ENCODE peak calls at places on chromosomes 16 and 17, in nine cellular contexts. P, W, N, T, Z, H, Q, L and G are unnamed samples.
A peak's percentile ranks its signal among the peaks of the same experiment; 100 is the strongest.

GRCh38 chr17:33142703-33143299 is 150.3 kb downstream of the ASIC2 start:
- DNase-seq in P (no peak), T (peak; percentile 24), Z (no peak), H (no peak), Q (no peak), N (no peak), L (no peak), W (no peak), G (no peak)

GRCh38 chr16:56163089-56163488 is 28.2 kb upstream of the GNAO1 start:
- DNase-seq in H (no peak), P (no peak), Q (no peak), W (no peak), N (no peak), L (no peak), Z (no peak), T (no peak), G (no peak)

GRCh38 chr17:31511583-31511982 is 120.1 kb downstream of the RAB11FIP4 start:
- DNase-seq in N (no peak), W (no peak), T (no peak), H (no peak), P (no peak), Q (no peak), L (no peak), Z (no peak), G (no peak)

GRCh38 chr16:50096791-50097190 is 31.0 kb downstream of the HEATR3 start:
- DNase-seq in T (peak; percentile 63), Q (no peak), P (no peak), L (no peak), H (no peak), Z (no peak), W (no peak), N (no peak), G (no peak)

GRCh38 chr16:7513429-7513828 is 180.8 kb downstream of the RBFOX1 start:
- DNase-seq in W (no peak), Z (no peak), T (no peak), P (no peak), N (no peak), L (no peak), Q (no peak), H (no peak), G (no peak)

GRCh38 chr16:87715231-87715630 is 50.6 kb downstream of the KLHDC4 start:
- DNase-seq in H (no peak), N (no peak), P (no peak), W (no peak), Z (no peak), Q (no peak), L (no peak), T (no peak), G (no peak)

GRCh38 chr16:54370653-54371052 is 84.1 kb upstream of the IRX3 start:
- DNase-seq in N (no peak), Q (no peak), T (no peak), L (peak; percentile 43), P (no peak), Z (no peak), W (no peak), H (no peak), G (no peak)

GRCh38 chr16:24610421-24610765 is 71.0 kb downstream of the RBBP6 start:
- DNase-seq in P (peak; percentile 42), H (no peak), Q (no peak), N (no peak), T (peak; percentile 1), L (peak; percentile 41), Z (no peak), W (peak; percentile 8), G (peak; percentile 18)

GRCh38 chr17:6912110-6913051 is 80.9 kb upstream of the TEKT1 start:
- DNase-seq in L (no peak), Z (no peak), T (no peak), P (no peak), H (no peak), W (no peak), N (no peak), Q (no peak), G (no peak)

GRCh38 chr16:87707097-87707496 is 58.7 kb downstream of the KLHDC4 start:
- DNase-seq in Z (no peak), H (no peak), N (no peak), W (no peak), P (no peak), T (no peak), Q (no peak), L (no peak), G (no peak)

GRCh38 chr17:46979023-46979870 is at the start of gene RPRML:
- DNase-seq in Z (peak; percentile 25), T (no peak), N (no peak), L (peak; percentile 46), H (no peak), Q (peak; percentile 45), W (peak; percentile 39), P (peak; percentile 34), G (no peak)

GRCh38 chr16:26019885-26020284 is 328.1 kb downstream of the HS3ST4 start:
- DNase-seq in P (no peak), N (no peak), Q (no peak), W (no peak), L (no peak), Z (no peak), T (no peak), H (no peak), G (no peak)

GRCh38 chr17:57099165-57099564 is 14.1 kb downstream of the AKAP1 start:
- DNase-seq in W (no peak), L (no peak), T (no peak), P (no peak), H (no peak), N (no peak), Z (no peak), Q (no peak), G (no peak)

GRCh38 chr17:33228548-33228947 is 64.5 kb downstream of the ASIC2 start:
- DNase-seq in Z (no peak), T (no peak), N (no peak), Q (no peak), H (no peak), L (peak; percentile 67), P (no peak), W (no peak), G (no peak)

GRCh38 chr16:11256657-11257130 is 690 bp upstream of the SOCS1 start:
- DNase-seq in Q (peak; percentile 69), N (no peak), W (peak; percentile 59), P (peak; percentile 68), H (no peak), L (peak; percentile 78), T (peak; percentile 25), Z (peak; percentile 38), G (peak; percentile 63)

GRCh38 chr17:39927928-39928867 is 666 bp downstream of the LRRC3C start:
- DNase-seq in Z (peak; percentile 42), P (peak; percentile 65), W (peak; percentile 71), L (peak; percentile 70), H (no peak), T (no peak), N (peak; percentile 52), Q (peak; percentile 46), G (peak; percentile 74)
- H3K4me1 ChIP-seq in Z (peaks cover 41% of the 10 kb centered on the region), P (peaks cover 7% of the 10 kb centered on the region), W (peaks cover 43% of the 10 kb centered on the region), L (peaks cover 25% of the 10 kb centered on the region), H (peaks cover 30% of the 10 kb centered on the region), T (peaks cover 41% of the 10 kb centered on the region), N (peaks cover 23% of the 10 kb centered on the region), Q (peaks cover 36% of the 10 kb centered on the region), G (peaks cover 6% of the 10 kb centered on the region)

GRCh38 chr16:89272631-89273030 is 55.1 kb downstream of the ZNF778 start:
- DNase-seq in Q (no peak), W (no peak), H (no peak), L (no peak), T (no peak), N (no peak), P (no peak), Z (no peak), G (no peak)

GRCh38 chr16:89274561-89275283 is 57.2 kb downstream of the ZNF778 start:
- DNase-seq in P (no peak), N (no peak), L (no peak), W (no peak), Z (no peak), T (no peak), H (no peak), Q (no peak), G (no peak)

GRCh38 chr16:89275837-89276720 is 58.6 kb downstream of the ZNF778 start:
- DNase-seq in T (no peak), P (no peak), W (no peak), N (no peak), H (no peak), Z (no peak), Q (no peak), L (no peak), G (peak; percentile 26)

GRCh38 chr16:89275284-89275584 is 57.7 kb downstream of the ZNF778 start:
- DNase-seq in P (no peak), T (no peak), N (no peak), L (no peak), Z (no peak), H (no peak), W (no peak), Q (no peak), G (no peak)

GRCh38 chr16:89273741-89274472 is 56.4 kb downstream of the ZNF778 start:
- DNase-seq in P (no peak), N (no peak), T (no peak), L (no peak), W (no peak), H (no peak), Q (no peak), Z (no peak), G (no peak)
- TF ChIP-seq POLR2A in P (no peak), N (no peak), T (no peak), L (no peak), W (no peak), H (no peak), Q (no peak), Z (no peak), G (no peak)

GRCh38 chr17:19991252-19991885 is 13.7 kb upstream of the AKAP10 start:
- DNase-seq in H (no peak), Z (no peak), T (no peak), N (no peak), L (no peak), W (no peak), Q (no peak), P (no peak), G (no peak)

GRCh38 chr17:19987897-19988296 is 10.3 kb upstream of the AKAP10 start:
- DNase-seq in P (no peak), W (no peak), Z (no peak), T (no peak), Q (no peak), L (no peak), N (no peak), H (no peak), G (no peak)

GRCh38 chr17:19996086-19996485 is 13.1 kb upstream of the SPECC1 start:
- DNase-seq in Z (no peak), N (no peak), H (no peak), Q (no peak), L (no peak), P (no peak), T (no peak), W (no peak), G (no peak)

GRCh38 chr17:19996502-19996901 is 12.7 kb upstream of the SPECC1 start:
- DNase-seq in N (no peak), L (no peak), H (no peak), Z (no peak), P (no peak), Q (no peak), T (no peak), W (no peak), G (no peak)

GRCh38 chr17:19992803-19993713 is 15.4 kb upstream of the AKAP10 start:
- DNase-seq in Q (peak; percentile 93), P (peak; percentile 85), Z (peak; percentile 77), W (peak; percentile 94), H (peak; percentile 46), N (peak; percentile 85), T (peak; percentile 84), L (peak; percentile 94), G (peak; percentile 89)
- H3K27ac ChIP-seq in Q (no peak overlapping the region), P (no peak overlapping the region), Z (peak overlapping the region; percentile 84), W (no peak overlapping the region), H (no peak overlapping the region), N (no peak overlapping the region), T (no peak overlapping the region), L (no peak overlapping the region), G (no peak overlapping the region)

GRCh38 chr17:81924557-81925532 is 2.7 kb downstream of the MAFG start:
- DNase-seq in W (no peak), Z (no peak), H (no peak), N (no peak), T (no peak), Q (no peak), L (no peak), P (no peak), G (no peak)
- H3K4me1 ChIP-seq in W (peaks cover 51% of the 10 kb centered on the region), Z (peaks cover 66% of the 10 kb centered on the region), H (peaks cover 62% of the 10 kb centered on the region), N (peaks cover 11% of the 10 kb centered on the region), T (peaks cover 37% of the 10 kb centered on the region), Q (peaks cover 53% of the 10 kb centered on the region), L (peaks cover 33% of the 10 kb centered on the region), P (peaks cover 30% of the 10 kb centered on the region), G (peaks cover 30% of the 10 kb centered on the region)